ENCODE peak calls at places on chromosomes 1 and 21, in nine cellular contexts. B is GM06990, S is tibial nerve, E is GM12864, Q is mammary epithelial cell, U is astrocyte of the cerebellum, V is fibroblast of lung, W is endothelial cell, H is sigmoid colon. Z is an unnamed sample.

GRCh38 chr1:115423776-115424175 is 85.7 kb upstream of the NGF start:
- DNase-seq in B (no peak), S (no peak), E (no peak), Q (no peak), U (no peak), V (peak), W (no peak), H (no peak), Z (no peak)

GRCh38 chr1:96934282-96934681 is 212.7 kb downstream of the PTBP2 start:
- DNase-seq in B (no peak), S (no peak), E (no peak), Q (no peak), U (no peak), V (peak), W (no peak), H (no peak), Z (no peak)

GRCh38 chr1:211648980-211649934 is 26.2 kb downstream of the NEK2 start:
- DNase-seq in B (no peak), S (peak), E (no peak), Q (no peak), U (no peak), V (no peak), W (no peak), H (no peak), Z (no peak)

GRCh38 chr1:32241011-32241763 is 5.8 kb upstream of the FAM167B start:
- DNase-seq in B (peak), S (peak), E (no peak), Q (no peak), U (no peak), V (peak), W (peak), H (peak), Z (peak)

GRCh38 chr21:31946236-31946635 is 73.4 kb downstream of the HUNK start:
- DNase-seq in B (no peak), S (no peak), E (no peak), Q (no peak), U (no peak), V (no peak), W (no peak), H (no peak), Z (no peak)

GRCh38 chr1:71080782-71081696 is at the start of gene ZRANB2:
- DNase-seq in B (peak), S (peak), E (peak), Q (peak), U (peak), V (peak), W (peak), H (peak), Z (peak)

GRCh38 chr1:24380508-24380907 is 33.1 kb downstream of the STPG1 start:
- DNase-seq in B (no peak), S (no peak), E (no peak), Q (no peak), U (no peak), V (no peak), W (no peak), H (no peak), Z (no peak)

GRCh38 chr21:15051652-15052554 is 12.9 kb downstream of the NRIP1 start:
- DNase-seq in B (no peak), S (no peak), E (no peak), Q (no peak), U (no peak), V (peak), W (no peak), H (no peak), Z (peak)

GRCh38 chr1:33903210-33903589 is 39.3 kb downstream of the HMGB4 start:
- DNase-seq in B (no peak), S (no peak), E (no peak), Q (no peak), U (no peak), V (peak), W (no peak), H (no peak), Z (no peak)

GRCh38 chr1:170731566-170732261 is 67.8 kb downstream of the PRRX1 start:
- DNase-seq in B (no peak), S (no peak), E (no peak), Q (no peak), U (no peak), V (no peak), W (no peak), H (no peak), Z (no peak)

GRCh38 chr21:42532466-42533181 is 19.0 kb downstream of the SLC37A1 start:
- DNase-seq in B (no peak), S (peak), E (no peak), Q (no peak), U (no peak), V (no peak), W (no peak), H (peak), Z (no peak)

GRCh38 chr21:41924355-41924754 is 29.5 kb downstream of the C2CD2 start:
- DNase-seq in B (no peak), S (no peak), E (no peak), Q (no peak), U (no peak), V (peak), W (no peak), H (peak), Z (no peak)

GRCh38 chr1:64934115-64934880 is 32.1 kb downstream of the JAK1 start:
- DNase-seq in B (no peak), S (peak), E (no peak), Q (peak), U (no peak), V (peak), W (no peak), H (peak), Z (peak)

GRCh38 chr1:154992721-154993571 is 440 bp upstream of the LENEP start:
- DNase-seq in B (no peak), S (no peak), E (no peak), Q (no peak), U (no peak), V (peak), W (no peak), H (no peak), Z (no peak)
- TF ChIP-seq CTCF in B (peak), S (no peak), E (peak), Q (peak), U (peak), V (peak), W (no peak), H (no peak), Z (no peak)

GRCh38 chr1:46303872-46304326 is 401 bp downstream of the UQCRH start:
- DNase-seq in B (no peak), S (no peak), E (no peak), Q (no peak), U (no peak), V (no peak), W (no peak), H (no peak), Z (no peak)

GRCh38 chr1:46300673-46301405 is 2.6 kb downstream of the LRRC41 start:
- DNase-seq in B (no peak), S (no peak), E (no peak), Q (peak), U (no peak), V (peak), W (no peak), H (peak), Z (no peak)

GRCh38 chr1:46301406-46302090 is 1.9 kb downstream of the LRRC41 start:
- DNase-seq in B (no peak), S (peak), E (no peak), Q (peak), U (no peak), V (peak), W (peak), H (peak), Z (peak)

GRCh38 chr1:46302091-46303037 is 1.1 kb downstream of the LRRC41 start:
- DNase-seq in B (peak), S (peak), E (no peak), Q (peak), U (no peak), V (peak), W (peak), H (peak), Z (peak)

GRCh38 chr1:46303038-46303871 is at the start of the genes LRRC41 and UQCRH:
- DNase-seq in B (peak), S (peak), E (peak), Q (peak), U (peak), V (peak), W (peak), H (peak), Z (peak)
- TF ChIP-seq CTCF in B (peak), S (no peak), E (peak), Q (no peak), U (no peak), V (no peak), W (no peak), H (no peak), Z (no peak)

DNA sequence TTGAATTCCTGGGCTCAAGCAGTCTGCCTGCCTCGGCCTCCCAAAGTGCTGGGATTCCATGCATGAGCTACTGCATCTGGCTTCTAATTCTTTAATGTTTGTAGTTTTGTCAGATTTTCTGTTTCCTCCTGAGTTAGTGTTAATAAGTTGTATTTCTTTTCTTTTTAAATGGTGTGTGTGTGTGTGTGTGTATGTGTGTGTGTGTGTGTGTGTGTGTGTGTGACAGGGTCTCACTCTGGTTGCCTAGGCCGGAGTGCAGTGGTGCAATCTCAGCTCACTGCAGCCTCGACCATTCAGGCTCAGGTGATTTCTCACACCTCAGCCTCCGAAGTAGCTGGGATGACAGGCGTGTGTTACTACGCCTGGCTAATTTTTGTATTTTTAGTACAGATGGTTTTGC is 50.2 kb downstream of the ADARB1 start:
- DNase-seq in B (no peak), S (no peak), E (no peak), Q (no peak), U (no peak), V (no peak), W (no peak), H (no peak), Z (no peak)
- TF ChIP-seq CTCF in B (no peak), S (no peak), E (no peak), Q (no peak), U (no peak), V (no peak), W (no peak), H (no peak), Z (no peak)

GRCh38 chr1:39359028-39359570 is 132.3 kb upstream of the BMP8A start:
- DNase-seq in B (no peak), S (no peak), E (no peak), Q (no peak), U (peak), V (peak), W (no peak), H (peak), Z (peak)

GRCh38 chr1:39358491-39358890 is 132.9 kb upstream of the BMP8A start:
- DNase-seq in B (no peak), S (no peak), E (no peak), Q (no peak), U (no peak), V (no peak), W (no peak), H (no peak), Z (no peak)

GRCh38 chr1:39352881-39353280 is 138.6 kb upstream of the BMP8A start:
- DNase-seq in B (no peak), S (no peak), E (no peak), Q (no peak), U (no peak), V (no peak), W (no peak), H (no peak), Z (no peak)

GRCh38 chr1:39354572-39354971 is 136.9 kb upstream of the BMP8A start:
- DNase-seq in B (no peak), S (no peak), E (no peak), Q (no peak), U (no peak), V (no peak), W (no peak), H (no peak), Z (no peak)
- TF ChIP-seq CTCF in B (no peak), S (no peak), E (peak), Q (no peak), U (peak), V (no peak), W (no peak), H (no peak), Z (no peak)

GRCh38 chr1:205810448-205811157 is 2.4 kb downstream of the SLC41A1 start:
- DNase-seq in B (no peak), S (no peak), E (no peak), Q (no peak), U (no peak), V (no peak), W (peak), H (no peak), Z (no peak)
- TF ChIP-seq CTCF in B (no peak), S (no peak), E (peak), Q (peak), U (peak), V (peak), W (peak), H (no peak), Z (peak)

GRCh38 chr1:51216631-51217030 is 19.4 kb upstream of the RNF11 start:
- DNase-seq in B (no peak), S (no peak), E (no peak), Q (no peak), U (no peak), V (no peak), W (no peak), H (no peak), Z (no peak)

GRCh38 chr1:51215169-51215568 is 20.9 kb upstream of the RNF11 start:
- DNase-seq in B (no peak), S (no peak), E (no peak), Q (peak), U (no peak), V (peak), W (no peak), H (no peak), Z (no peak)

GRCh38 chr1:51218570-51218969 is 17.5 kb upstream of the RNF11 start:
- DNase-seq in B (no peak), S (no peak), E (no peak), Q (no peak), U (no peak), V (no peak), W (no peak), H (no peak), Z (no peak)

GRCh38 chr1:51214615-51215131 is 21.4 kb upstream of the RNF11 start:
- DNase-seq in B (no peak), S (no peak), E (no peak), Q (peak), U (no peak), V (peak), W (no peak), H (no peak), Z (peak)

DNA sequence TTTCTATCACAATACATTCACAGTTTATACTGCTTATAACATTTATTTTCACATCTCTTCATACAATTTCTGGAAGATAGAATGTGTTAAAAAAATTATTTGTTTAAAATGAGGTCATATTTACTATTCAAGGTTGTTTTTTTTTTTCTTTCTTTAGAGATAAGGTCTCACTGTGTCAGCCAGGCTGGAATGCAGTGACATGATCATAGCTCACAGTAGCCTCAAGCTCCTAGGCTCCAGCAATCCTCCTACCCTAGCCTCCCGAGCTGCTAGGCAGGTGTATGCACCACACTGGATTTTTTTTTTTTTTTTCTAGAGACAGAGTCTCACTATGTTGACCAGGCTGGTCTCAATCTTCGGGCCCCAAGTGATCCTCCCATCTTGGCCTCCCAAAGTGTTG is 19.0 kb upstream of the RNF11 start:
- DNase-seq in B (no peak), S (no peak), E (no peak), Q (no peak), U (no peak), V (no peak), W (no peak), H (no peak), Z (no peak)
- TF ChIP-seq CTCF in B (no peak), S (no peak), E (no peak), Q (no peak), U (no peak), V (no peak), W (no peak), H (no peak), Z (no peak)

DNA sequence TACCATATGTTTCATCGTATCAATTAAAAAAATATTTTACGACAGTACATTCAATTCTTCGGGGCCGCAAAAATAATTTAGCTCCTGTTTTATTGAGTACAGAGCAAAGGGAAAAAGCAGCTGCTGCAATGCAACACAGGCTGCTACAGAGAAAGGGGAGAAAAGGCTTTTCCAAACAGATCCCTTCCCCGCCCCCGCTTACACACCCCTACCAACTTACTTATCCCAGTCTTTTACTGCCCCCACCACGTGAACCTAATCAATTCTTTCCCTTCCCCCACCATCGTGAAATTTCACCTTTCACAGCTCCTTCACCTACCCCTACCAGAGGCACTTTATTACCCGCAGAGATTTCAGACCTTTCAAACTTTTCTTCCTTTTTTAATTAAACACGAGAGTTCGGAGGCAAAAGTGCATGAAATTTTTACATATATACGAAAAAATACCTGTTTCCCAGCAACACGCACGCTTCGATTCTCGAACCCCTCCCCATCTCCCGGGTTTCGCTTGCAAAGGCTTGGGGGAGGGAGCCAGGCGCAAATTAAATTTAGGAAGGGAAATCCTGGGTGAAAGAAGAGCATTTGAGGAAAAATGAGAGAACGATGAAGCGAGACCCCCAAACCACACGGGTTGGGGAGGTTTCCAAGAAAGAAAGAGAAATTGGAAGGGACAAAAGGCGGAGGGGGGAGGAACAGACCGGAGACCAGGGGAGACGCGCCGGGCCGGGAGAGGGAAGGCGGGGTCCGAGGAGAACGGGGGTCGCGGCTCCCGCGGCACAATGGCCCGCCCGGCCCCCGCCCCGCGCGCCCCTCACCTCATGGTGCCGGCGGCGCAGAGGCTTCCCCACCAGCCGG is 824 bp downstream of the ENAH start:
- DNase-seq in B (no peak), S (peak), E (no peak), Q (no peak), U (no peak), V (peak), W (no peak), H (no peak), Z (peak)
- TF ChIP-seq CTCF in B (no peak), S (no peak), E (no peak), Q (no peak), U (no peak), V (no peak), W (no peak), H (no peak), Z (no peak)

GRCh38 chr1:6000444-6001288 is 8.4 kb upstream of the NPHP4 start:
- DNase-seq in B (no peak), S (no peak), E (no peak), Q (no peak), U (no peak), V (no peak), W (no peak), H (peak), Z (no peak)

GRCh38 chr1:6004412-6005123 is 12.3 kb upstream of the NPHP4 start:
- DNase-seq in B (no peak), S (no peak), E (no peak), Q (no peak), U (no peak), V (no peak), W (no peak), H (peak), Z (no peak)

GRCh38 chr1:6001992-6002576 is 9.9 kb upstream of the NPHP4 start:
- DNase-seq in B (no peak), S (no peak), E (no peak), Q (no peak), U (no peak), V (no peak), W (no peak), H (peak), Z (peak)

GRCh38 chr1:6003568-6004411 is 11.6 kb upstream of the NPHP4 start:
- DNase-seq in B (no peak), S (no peak), E (no peak), Q (no peak), U (no peak), V (no peak), W (no peak), H (peak), Z (no peak)

GRCh38 chr1:6002714-6003501 is 10.7 kb upstream of the NPHP4 start:
- DNase-seq in B (no peak), S (no peak), E (no peak), Q (no peak), U (no peak), V (no peak), W (no peak), H (peak), Z (no peak)
- TF ChIP-seq CTCF in B (no peak), S (no peak), E (no peak), Q (no peak), U (no peak), V (no peak), W (no peak), H (no peak), Z (no peak)

DNA sequence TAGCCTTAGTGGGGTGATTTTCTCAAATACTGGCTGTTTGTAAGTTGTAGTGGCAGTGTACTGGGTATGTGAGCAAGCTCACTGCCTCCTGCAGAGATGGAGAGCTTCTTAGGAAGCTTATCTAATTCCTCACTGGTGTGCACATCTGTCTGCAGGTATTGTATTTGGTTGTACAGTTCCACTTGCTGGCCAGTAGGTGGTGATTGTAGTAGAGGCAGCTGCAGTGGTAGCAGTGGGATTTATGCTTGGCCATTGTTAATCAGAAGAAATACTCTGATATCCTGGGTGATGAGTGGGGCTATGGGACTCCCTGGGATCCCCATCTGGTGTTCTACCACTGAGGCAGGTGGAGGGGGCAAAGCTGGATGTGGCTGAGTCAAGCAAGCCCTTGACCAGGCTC is 276.1 kb upstream of the SPAG17 start:
- DNase-seq in B (no peak), S (no peak), E (no peak), Q (no peak), U (no peak), V (no peak), W (no peak), H (no peak), Z (peak)
- TF ChIP-seq CTCF in B (peak), S (no peak), E (peak), Q (peak), U (no peak), V (no peak), W (peak), H (no peak), Z (no peak)

Z was measured in MCF 10A.